ENCODE peak calls at places on chromosomes 4 and X, in ten cellular contexts. C is dorsolateral prefrontal cortex; D is NB4; F is type B pancreatic cell; Z is CD8-positive, alpha-beta T cell; Y is fibroblast of pulmonary artery; P is RWPE1; K is mucosa of descending colon; B is body of pancreas; V is GM06990. S is an unnamed sample.

GRCh38 chr4:137934046-137934445 is 308.1 kb downstream of the SLC7A11 start:
- DNase-seq in C (no peak), D (no peak), F (no peak), Z (no peak), Y (no peak), P (no peak), K (no peak), B (no peak), V (no peak), S (no peak)

GRCh38 chr4:119284876-119285611 is 36.9 kb downstream of the FABP2 start:
- DNase-seq in C (no peak), D (no peak), F (no peak), Z (no peak), Y (peak), P (no peak), K (no peak), B (no peak), V (no peak), S (no peak)

GRCh38 chrX:19382500-19383145 is 38.9 kb downstream of the PDHA1 start:
- DNase-seq in C (peak), D (peak), F (no peak), Z (peak), Y (peak), P (peak), K (peak), B (peak), V (peak), S (peak)

GRCh38 chrX:22950278-22951266 is 49.2 kb upstream of the DDX53 start:
- DNase-seq in C (no peak), D (peak), F (no peak), Z (no peak), Y (peak), P (peak), K (peak), B (peak), V (no peak), S (no peak)

GRCh38 chr4:102246416-102246815 is 98.9 kb downstream of the SLC39A8 start:
- DNase-seq in C (no peak), D (no peak), F (no peak), Z (no peak), Y (no peak), P (no peak), K (no peak), B (no peak), V (no peak), S (no peak)

GRCh38 chrX:93874554-93874953 is 200.5 kb downstream of the FAM133A start:
- DNase-seq in C (no peak), D (peak), F (no peak), Z (no peak), Y (peak), P (peak), K (peak), B (peak), V (no peak), S (no peak)

GRCh38 chrX:118459494-118459893 is 36.1 kb upstream of the DOCK11 start:
- DNase-seq in C (no peak), D (peak), F (no peak), Z (no peak), Y (peak), P (peak), K (peak), B (peak), V (no peak), S (no peak)

GRCh38 chr4:28675582-28675981 is 1814.9 kb downstream of the STIM2 start:
- DNase-seq in C (no peak), D (no peak), F (no peak), Z (no peak), Y (no peak), P (no peak), K (no peak), B (no peak), V (no peak), S (no peak)

GRCh38 chr4:153947124-153947523 is 158.2 kb upstream of the SFRP2 start:
- DNase-seq in C (no peak), D (no peak), F (no peak), Z (no peak), Y (no peak), P (no peak), K (no peak), B (no peak), V (no peak), S (no peak)

GRCh38 chr4:663438-664428 is 10.3 kb downstream of the ATP5ME start:
- DNase-seq in C (no peak), D (peak), F (no peak), Z (peak), Y (no peak), P (no peak), K (peak), B (peak), V (peak), S (no peak)

GRCh38 chrX:9997524-9997923 is 30.4 kb downstream of the CLDN34 start:
- DNase-seq in C (no peak), D (no peak), F (no peak), Z (no peak), Y (no peak), P (no peak), K (no peak), B (no peak), V (peak), S (no peak)

GRCh38 chr4:38728651-38729141 is 54.1 kb downstream of the TLR10 start:
- DNase-seq in C (no peak), D (peak), F (no peak), Z (no peak), Y (no peak), P (no peak), K (peak), B (peak), V (no peak), S (peak)

GRCh38 chrX:38717871-38718270 is 83.4 kb upstream of the MID1IP1 start:
- DNase-seq in C (no peak), D (peak), F (no peak), Z (no peak), Y (peak), P (peak), K (peak), B (peak), V (no peak), S (no peak)

DNA sequence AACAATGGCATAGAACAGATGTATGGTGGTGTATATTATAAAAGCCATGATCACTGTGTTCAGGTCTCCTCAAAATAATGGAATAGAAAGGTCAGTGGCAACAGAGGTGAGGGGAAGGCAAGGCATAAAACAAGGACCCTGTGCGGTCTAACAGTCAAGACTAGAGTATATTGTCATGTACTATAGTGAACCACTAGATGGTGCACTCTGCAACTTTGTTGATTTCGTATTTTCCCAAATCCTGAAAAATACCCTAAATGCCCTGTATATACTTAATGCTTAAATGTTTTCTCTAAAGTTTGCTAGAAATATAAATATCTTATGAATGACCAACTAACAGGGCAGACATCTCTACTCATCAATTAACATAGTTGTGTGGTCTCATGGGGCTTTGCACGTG is 453.0 kb downstream of the PCDH11X start:
- DNase-seq in C (no peak), D (peak), F (no peak), Z (no peak), Y (peak), P (no peak), K (no peak), B (no peak), V (no peak), S (no peak)
- TF ChIP-seq CTCF in C (peak), D (peak), F (peak), Z (no peak), Y (peak), P (peak), K (no peak), B (peak), V (peak), S (peak)

GRCh38 chr4:82898322-82899243 is 2.0 kb upstream of the THAP9 start:
- DNase-seq in C (no peak), D (peak), F (no peak), Z (no peak), Y (peak), P (no peak), K (peak), B (peak), V (no peak), S (no peak)
- TF ChIP-seq CTCF in C (no peak), D (peak), F (peak), Z (peak), Y (peak), P (peak), K (no peak), B (peak), V (peak), S (peak)

GRCh38 chrX:99301990-99302389 is 1108.1 kb downstream of the PCDH19 start:
- DNase-seq in C (no peak), D (peak), F (no peak), Z (no peak), Y (peak), P (no peak), K (no peak), B (no peak), V (no peak), S (no peak)
- TF ChIP-seq CTCF in C (no peak), D (peak), F (peak), Z (no peak), Y (no peak), P (peak), K (no peak), B (no peak), V (peak), S (peak)

GRCh38 chrX:72041901-72042859 is 89.5 kb downstream of the RTL5 start:
- DNase-seq in C (no peak), D (no peak), F (no peak), Z (no peak), Y (no peak), P (no peak), K (no peak), B (peak), V (no peak), S (no peak)

GRCh38 chrX:72046447-72046846 is 85.3 kb downstream of the RTL5 start:
- DNase-seq in C (no peak), D (no peak), F (no peak), Z (no peak), Y (no peak), P (no peak), K (no peak), B (no peak), V (no peak), S (no peak)

GRCh38 chrX:72045552-72046277 is 86.0 kb downstream of the RTL5 start:
- DNase-seq in C (no peak), D (no peak), F (no peak), Z (no peak), Y (peak), P (peak), K (no peak), B (no peak), V (no peak), S (no peak)

GRCh38 chrX:72042860-72043248 is 88.9 kb downstream of the RTL5 start:
- DNase-seq in C (no peak), D (no peak), F (no peak), Z (no peak), Y (no peak), P (no peak), K (no peak), B (no peak), V (no peak), S (no peak)

DNA sequence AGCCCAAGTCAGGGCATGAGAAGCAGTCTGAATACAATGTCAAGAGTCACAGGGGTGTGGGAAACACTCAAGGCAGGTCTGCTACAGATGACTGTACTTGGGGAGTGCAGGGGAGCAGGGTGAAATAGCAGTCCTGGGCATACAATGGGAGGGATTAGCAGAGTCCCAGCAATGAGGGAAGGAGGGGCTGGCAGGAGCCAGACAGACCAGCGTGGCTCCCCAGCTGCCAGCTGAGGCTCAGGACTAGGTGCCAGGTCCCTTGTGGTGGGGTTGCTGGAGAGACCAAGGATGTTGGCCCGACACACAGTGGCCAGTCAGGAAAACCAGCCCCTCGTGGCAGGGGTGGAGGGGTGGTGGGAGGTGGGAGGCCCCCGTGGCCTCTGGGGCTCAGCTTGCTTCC is 86.6 kb downstream of the RTL5 start:
- DNase-seq in C (no peak), D (no peak), F (no peak), Z (no peak), Y (no peak), P (no peak), K (no peak), B (no peak), V (no peak), S (no peak)
- TF ChIP-seq CTCF in C (no peak), D (no peak), F (no peak), Z (no peak), Y (no peak), P (no peak), K (no peak), B (no peak), V (no peak), S (no peak)

S was measured in osteocyte.